ENCODE peak calls at places on chromosomes 12 and 14, in ten cellular contexts. N is D341Med, A is heart left ventricle, B is hippocampal formation, J is A549, H is breast epithelium, R is PC-3, L is glutamatergic neuron, W is GM18507, M is kidney epithelial cell. I is an unnamed sample.

GRCh38 chr12:32089156-32089950 is 17.3 kb upstream of the BICD1 start:
- DNase-seq in R (peak), M (no peak), J (no peak), N (no peak), H (peak), W (no peak), A (no peak), L (peak), B (no peak), I (no peak)

GRCh38 chr14:32507029-32507984 is 178.2 kb downstream of the AKAP6 start:
- DNase-seq in L (no peak), M (peak), H (no peak), R (peak), J (peak), A (no peak), W (no peak), N (no peak), B (no peak), I (peak)

GRCh38 chr14:74841230-74842207 is 34.4 kb downstream of the PROX2 start:
- DNase-seq in A (no peak), M (no peak), B (no peak), J (no peak), H (no peak), N (no peak), W (peak), L (no peak), R (no peak), I (no peak)

GRCh38 chr12:108063192-108063591 is 65.9 kb upstream of the WSCD2 start:
- DNase-seq in R (peak), B (no peak), J (no peak), L (no peak), W (no peak), H (no peak), M (no peak), N (peak), A (no peak), I (no peak)

GRCh38 chr14:102944448-102945330 is 22.2 kb downstream of the AMN start:
- DNase-seq in N (peak), W (no peak), L (no peak), H (no peak), B (no peak), J (no peak), A (no peak), R (no peak), M (no peak), I (no peak)

GRCh38 chr12:126708492-126708896 is 1558.5 kb upstream of the TMEM132C start:
- DNase-seq in N (no peak), M (no peak), J (no peak), R (peak), H (no peak), L (no peak), A (no peak), W (no peak), B (no peak), I (no peak)

GRCh38 chr12:99386907-99387306 is 260.6 kb upstream of the GARIN6 start:
- DNase-seq in B (peak), J (peak), R (peak), L (no peak), N (peak), W (no peak), H (no peak), M (peak), A (no peak), I (peak)

GRCh38 chr12:113835913-113836312 is 130.2 kb downstream of the RBM19 start:
- DNase-seq in R (no peak), N (no peak), L (no peak), A (no peak), M (no peak), W (no peak), H (no peak), B (no peak), J (no peak), I (no peak)

GRCh38 chr14:103130965-103131364 is 7.7 kb downstream of the TNFAIP2 start:
- DNase-seq in M (no peak), H (peak), L (no peak), B (no peak), W (no peak), N (no peak), J (no peak), A (no peak), R (peak), I (no peak)

GRCh38 chr14:68927089-68927488 is 52.0 kb downstream of the ACTN1 start:
- DNase-seq in H (no peak), R (no peak), W (no peak), J (no peak), A (no peak), B (no peak), N (no peak), M (no peak), L (no peak), I (no peak)

GRCh38 chr12:104285740-104286537 is 17.6 kb upstream of the EID3 start:
- DNase-seq in R (peak), N (no peak), H (no peak), W (no peak), J (no peak), A (no peak), B (no peak), L (no peak), M (no peak), I (peak)

GRCh38 chr12:93762912-93763311 is 85.7 kb downstream of the CRADD start:
- DNase-seq in J (no peak), M (no peak), W (no peak), N (no peak), A (no peak), H (no peak), R (no peak), B (no peak), L (no peak), I (no peak)

GRCh38 chr12:52093346-52093745 is 13.8 kb downstream of the SMIM41 start:
- DNase-seq in M (no peak), N (no peak), R (no peak), J (no peak), A (no peak), H (no peak), L (no peak), W (no peak), B (no peak), I (no peak)

GRCh38 chr14:74771409-74771808 is 8.3 kb downstream of the YLPM1 start:
- DNase-seq in H (no peak), R (no peak), J (no peak), A (no peak), M (no peak), W (no peak), N (no peak), B (no peak), L (no peak), I (no peak)

GRCh38 chr12:39510001-39510400 is 67.1 kb upstream of the KIF21A start:
- DNase-seq in M (no peak), J (no peak), R (no peak), L (no peak), A (no peak), H (no peak), B (no peak), W (no peak), N (no peak), I (no peak)

GRCh38 chr12:52836491-52837175 is 2.5 kb upstream of the KRT79 start:
- DNase-seq in B (no peak), M (no peak), W (no peak), L (no peak), R (no peak), J (no peak), N (no peak), A (no peak), H (no peak), I (no peak)

GRCh38 chr14:44613061-44613712 is 106.1 kb upstream of the FSCB start:
- DNase-seq in L (no peak), J (no peak), N (no peak), R (peak), B (no peak), H (no peak), A (no peak), M (no peak), W (no peak), I (no peak)

GRCh38 chr12:131833896-131834641 is 5.9 kb downstream of the MMP17 start:
- DNase-seq in R (peak), H (no peak), A (no peak), B (peak), M (no peak), N (no peak), W (no peak), L (peak), J (no peak), I (no peak)

I was measured in keratinocyte.